ENCODE peak calls at places on chromosomes 11 and 22, in nine cellular contexts. M is nephron progenitor cell; E is fibroblast of mammary gland; B is neural crest cell; W is PC-3; X is B cell; H is A549; T is CD4-positive, alpha-beta T cell; N is tibial nerve. D is an unnamed sample.

GRCh38 chr11:36075053-36075452 is 131.2 kb downstream of the LDLRAD3 start:
- DNase-seq in T (no peak), N (no peak), M (no peak), W (peak), H (no peak), B (no peak), E (peak), X (no peak), D (no peak)

GRCh38 chr11:78740175-78741161 is 165.8 kb upstream of the NARS2 start:
- DNase-seq in W (no peak), T (no peak), M (no peak), E (no peak), H (no peak), N (no peak), B (no peak), X (no peak), D (no peak)

GRCh38 chr11:36311926-36312592 is 16.0 kb downstream of the PRR5L start:
- DNase-seq in X (no peak), M (no peak), T (no peak), W (no peak), H (no peak), E (peak), N (no peak), B (no peak), D (no peak)

GRCh38 chr11:77113382-77114088 is 10.9 kb downstream of the OMP start:
- DNase-seq in T (no peak), B (peak), N (peak), H (peak), E (peak), X (no peak), W (peak), M (peak), D (no peak)

GRCh38 chr11:61378713-61379313 is 13.6 kb upstream of the TMEM216 start:
- DNase-seq in N (peak), T (no peak), H (peak), B (no peak), X (no peak), E (peak), W (peak), M (no peak), D (no peak)

GRCh38 chr11:118916842-118917388 is 8.8 kb downstream of the BCL9L start:
- DNase-seq in H (peak), M (peak), W (peak), E (peak), X (no peak), T (no peak), N (no peak), B (no peak), D (no peak)

GRCh38 chr11:95135155-95135554 is 45.5 kb downstream of the ENDOD1 start:
- DNase-seq in X (no peak), M (no peak), E (peak), T (no peak), B (no peak), N (no peak), H (no peak), W (peak), D (no peak)

GRCh38 chr22:35921777-35922176 is 106.8 kb downstream of the RBFOX2 start:
- DNase-seq in X (no peak), N (peak), T (no peak), B (peak), E (peak), W (peak), H (peak), M (peak), D (no peak)

GRCh38 chr11:40998888-40999287 is 460.6 kb downstream of the LRRC4C start:
- DNase-seq in T (no peak), E (no peak), N (no peak), X (no peak), B (no peak), W (no peak), M (no peak), H (no peak), D (no peak)

GRCh38 chr22:18950141-18950540 is 14.0 kb upstream of the PRODH start:
- DNase-seq in N (no peak), T (no peak), E (no peak), H (no peak), B (no peak), X (no peak), W (no peak), M (no peak), D (no peak)
- TF ChIP-seq CTCF in N (no peak), T (no peak), E (no peak), H (no peak), B (no peak), X (no peak), W (no peak), M (no peak), D (no peak)

DNA sequence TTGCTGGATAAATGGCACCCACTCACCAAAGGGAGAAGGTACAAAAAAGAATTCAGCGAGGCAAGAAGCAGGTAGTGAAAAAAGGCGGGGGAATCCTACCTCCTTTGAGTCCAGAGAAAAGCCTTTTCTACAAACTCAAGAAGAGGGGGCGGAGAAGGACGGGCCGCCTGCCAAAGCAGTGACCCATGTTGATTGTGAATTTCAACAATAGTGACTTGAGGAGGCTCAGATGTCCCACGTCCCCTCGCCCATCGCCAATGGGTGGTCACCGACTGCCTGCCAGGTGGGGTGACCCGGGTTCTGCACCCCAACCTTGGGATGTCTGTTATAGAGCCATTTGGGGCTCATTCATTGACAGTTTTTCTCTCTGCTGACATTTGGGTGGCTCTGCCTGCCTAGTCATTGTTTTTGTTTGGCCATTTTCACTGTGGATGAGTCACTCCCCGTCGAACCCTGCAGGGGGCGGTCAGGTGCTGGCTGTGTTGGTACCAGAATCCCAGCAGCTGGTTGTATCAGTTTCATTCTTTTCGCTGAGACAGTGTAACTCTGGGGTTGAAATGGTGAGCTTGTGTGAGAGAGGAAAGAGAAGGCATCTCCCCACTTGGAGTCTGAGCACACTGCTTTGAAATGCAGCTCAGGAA is 163.4 kb upstream of the NCAM1 start:
- DNase-seq in B (peak), E (peak), M (peak), X (no peak), H (peak), W (peak), T (no peak), N (no peak), D (no peak)
- TF ChIP-seq CTCF in B (peak), E (peak), M (peak), X (no peak), H (no peak), W (peak), T (no peak), N (no peak), D (peak)

GRCh38 chr11:2173150-2173693 is 1.6 kb upstream of the TH start:
- DNase-seq in N (no peak), H (no peak), X (no peak), E (no peak), W (peak), T (no peak), B (peak), M (peak), D (no peak)
- TF ChIP-seq CTCF in N (no peak), H (peak), X (no peak), E (peak), W (peak), T (no peak), B (peak), M (peak), D (peak)

DNA sequence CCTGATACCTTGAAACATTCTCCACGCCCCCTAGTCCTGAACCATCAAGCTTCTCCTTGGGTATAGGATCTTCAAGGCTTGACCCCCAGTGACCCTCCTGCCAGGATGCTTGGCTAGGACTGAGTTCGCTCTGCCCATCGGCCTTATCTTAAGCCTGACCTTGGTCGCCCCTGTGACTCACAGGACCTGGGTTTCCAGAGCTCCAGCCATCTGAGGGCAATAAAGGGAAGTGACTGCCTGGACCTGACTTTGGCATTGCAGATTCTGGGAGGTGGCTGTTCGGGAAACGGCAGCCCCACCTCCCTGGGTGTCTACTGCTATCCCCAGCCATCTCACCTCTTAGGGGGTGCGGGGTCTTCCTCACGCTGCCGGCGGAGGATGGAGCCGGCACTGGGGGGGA is 15.4 kb downstream of the CARD10 start:
- DNase-seq in N (no peak), E (no peak), H (peak), W (no peak), B (no peak), M (no peak), T (no peak), X (no peak), D (no peak)
- TF ChIP-seq CTCF in N (no peak), E (no peak), H (no peak), W (no peak), B (no peak), M (no peak), T (no peak), X (no peak), D (no peak)

GRCh38 chr22:31246687-31247086 is 34.6 kb downstream of the LIMK2 start:
- DNase-seq in B (no peak), T (no peak), N (no peak), H (no peak), M (no peak), X (no peak), W (no peak), E (no peak), D (no peak)

GRCh38 chr22:31250740-31251330 is 38.7 kb downstream of the LIMK2 start:
- DNase-seq in E (no peak), T (no peak), W (no peak), H (no peak), X (no peak), B (no peak), N (no peak), M (no peak), D (no peak)

GRCh38 chr22:31247726-31248125 is 35.6 kb downstream of the LIMK2 start:
- DNase-seq in B (no peak), T (no peak), E (no peak), N (no peak), X (no peak), W (no peak), H (no peak), M (no peak), D (no peak)

GRCh38 chr22:31248965-31249940 is 37.2 kb downstream of the LIMK2 start:
- DNase-seq in T (no peak), W (no peak), X (no peak), M (no peak), B (no peak), E (no peak), N (no peak), H (no peak), D (no peak)

DNA sequence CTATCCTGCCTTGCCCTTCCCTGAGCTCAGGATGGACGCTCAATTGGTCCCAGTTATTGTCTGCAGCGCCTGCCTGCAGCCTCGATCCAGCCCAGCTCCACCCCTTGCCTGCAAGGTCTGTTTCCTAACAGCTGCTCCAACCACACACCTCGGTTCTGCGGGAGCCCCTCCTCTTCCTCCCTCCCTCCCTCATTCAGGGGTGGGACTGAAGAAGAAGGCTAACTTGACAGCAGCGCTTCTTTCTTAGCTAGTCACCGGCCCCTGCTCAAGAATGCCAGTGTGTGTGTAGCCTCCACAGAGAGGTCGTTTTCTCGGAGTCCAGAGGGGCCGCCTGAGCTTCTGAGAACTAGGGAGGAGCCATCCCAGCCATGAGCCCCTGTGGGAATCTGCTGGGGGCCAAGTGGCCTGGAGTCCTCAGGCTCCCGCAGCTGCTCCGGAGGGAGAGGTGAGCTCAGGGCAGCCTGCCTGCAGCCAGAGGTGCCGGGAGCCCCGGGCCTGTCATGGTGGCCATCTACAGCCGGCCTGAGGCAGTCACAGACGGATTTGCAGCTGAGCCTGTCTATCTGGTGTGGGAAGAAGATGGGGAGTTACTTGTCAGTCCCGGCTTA is 36.1 kb downstream of the LIMK2 start:
- DNase-seq in N (peak), B (peak), X (no peak), M (peak), T (peak), E (peak), H (no peak), W (peak), D (no peak)
- TF ChIP-seq CTCF in N (no peak), B (no peak), X (no peak), M (no peak), T (no peak), E (no peak), H (no peak), W (no peak), D (no peak)

GRCh38 chr11:74611369-74611861 is 19.0 kb downstream of the POLD3 start:
- DNase-seq in H (peak), M (no peak), W (peak), B (no peak), T (no peak), X (no peak), N (no peak), E (peak), D (no peak)
- TF ChIP-seq CTCF in H (peak), M (peak), W (peak), B (peak), T (no peak), X (peak), N (peak), E (peak), D (peak)

GRCh38 chr22:27761036-27761435 is 40.5 kb downstream of the MN1 start:
- DNase-seq in X (no peak), B (no peak), T (no peak), E (no peak), N (no peak), H (no peak), W (no peak), M (no peak), D (no peak)
- TF ChIP-seq CTCF in X (no peak), B (no peak), T (no peak), E (no peak), N (no peak), H (no peak), W (no peak), M (no peak), D (no peak)

D was measured in progenitor cell of endocrine pancreas.